ENCODE peak calls at places on chromosomes 5 and 9, in nine cellular contexts. U is HFFc6, S is testis, L is keratinocyte, Y is WTC11, T is GM20000, F is endodermal cell, Z is kidney, W is mucosa of descending colon. A is an unnamed sample.

GRCh38 chr9:19480345-19480744 is 71.5 kb downstream of the ACER2 start:
- DNase-seq in U (no peak), S (no peak), L (no peak), Y (no peak), T (no peak), F (peak; percentile 24), Z (no peak), W (no peak), A (no peak)

GRCh38 chr5:53552561-53552960 is 7.9 kb upstream of the NDUFS4 start:
- DNase-seq in U (no peak), S (no peak), L (no peak), Y (no peak), T (no peak), F (no peak), Z (no peak), W (no peak), A (no peak)

GRCh38 chr5:178711572-178711971 is 18.9 kb downstream of the ZNF354A start:
- DNase-seq in U (no peak), S (no peak), L (no peak), Y (no peak), T (no peak), F (no peak), Z (no peak), W (no peak), A (no peak)

GRCh38 chr9:15513335-15513734 is 2.6 kb upstream of the PSIP1 start:
- DNase-seq in U (peak; percentile 12), S (no peak), L (no peak), Y (peak; percentile 64), T (peak; percentile 34), F (peak; percentile 88), Z (no peak), W (no peak), A (no peak)

GRCh38 chr9:27310582-27310981 is 13.6 kb upstream of the EQTN start:
- DNase-seq in U (no peak), S (no peak), L (no peak), Y (no peak), T (no peak), F (no peak), Z (no peak), W (no peak), A (no peak)

GRCh38 chr5:73188764-73189521 is 15.9 kb downstream of the TMEM174 start:
- DNase-seq in U (peak; percentile 34), S (no peak), L (no peak), Y (no peak), T (no peak), F (peak; percentile 62), Z (no peak), W (no peak), A (no peak)

GRCh38 chr9:93663877-93664548 is 87.6 kb downstream of the PHF2 start:
- DNase-seq in U (no peak), S (no peak), L (no peak), Y (peak; percentile 7), T (no peak), F (no peak), Z (peak; percentile 66), W (peak; percentile 7), A (no peak)

GRCh38 chr9:118336167-118336951 is 632.2 kb downstream of the TLR4 start:
- DNase-seq in U (no peak), S (no peak), L (no peak), Y (no peak), T (no peak), F (no peak), Z (no peak), W (no peak), A (no peak)

GRCh38 chr5:132427285-132428146 is 58.0 kb downstream of the SLC22A5 start:
- DNase-seq in U (no peak), S (no peak), L (no peak), Y (no peak), T (peak; percentile 48), F (peak; percentile 77), Z (no peak), W (peak; percentile 75), A (no peak)

GRCh38 chr9:127021664-127022337 is 100.6 kb downstream of the ANGPTL2 start:
- DNase-seq in U (peak; percentile 90), S (peak; percentile 93), L (no peak), Y (no peak), T (no peak), F (no peak), Z (peak; percentile 91), W (peak; percentile 58), A (peak; percentile 96)

GRCh38 chr5:147689436-147689835 is 93.1 kb downstream of the JAKMIP2 start:
- DNase-seq in U (no peak), S (no peak), L (no peak), Y (no peak), T (no peak), F (no peak), Z (no peak), W (no peak), A (no peak)

GRCh38 chr5:94983861-94984535 is 300.9 kb downstream of the MCTP1 start:
- DNase-seq in U (peak; percentile 51), S (no peak), L (no peak), Y (no peak), T (no peak), F (no peak), Z (no peak), W (no peak), A (no peak)

GRCh38 chr5:150131461-150131860 is 24.2 kb downstream of the PDGFRB start:
- DNase-seq in U (peak; percentile 30), S (no peak), L (no peak), Y (no peak), T (no peak), F (no peak), Z (peak; percentile 18), W (no peak), A (no peak)

GRCh38 chr5:149177911-149178565 is 36.7 kb downstream of the ABLIM3 start:
- DNase-seq in U (no peak), S (no peak), L (no peak), Y (peak; percentile 20), T (no peak), F (peak; percentile 57), Z (no peak), W (no peak), A (no peak)

GRCh38 chr5:40502736-40503135 is 177.0 kb upstream of the PTGER4 start:
- DNase-seq in U (no peak), S (no peak), L (no peak), Y (no peak), T (no peak), F (no peak), Z (no peak), W (no peak), A (no peak)

DNA sequence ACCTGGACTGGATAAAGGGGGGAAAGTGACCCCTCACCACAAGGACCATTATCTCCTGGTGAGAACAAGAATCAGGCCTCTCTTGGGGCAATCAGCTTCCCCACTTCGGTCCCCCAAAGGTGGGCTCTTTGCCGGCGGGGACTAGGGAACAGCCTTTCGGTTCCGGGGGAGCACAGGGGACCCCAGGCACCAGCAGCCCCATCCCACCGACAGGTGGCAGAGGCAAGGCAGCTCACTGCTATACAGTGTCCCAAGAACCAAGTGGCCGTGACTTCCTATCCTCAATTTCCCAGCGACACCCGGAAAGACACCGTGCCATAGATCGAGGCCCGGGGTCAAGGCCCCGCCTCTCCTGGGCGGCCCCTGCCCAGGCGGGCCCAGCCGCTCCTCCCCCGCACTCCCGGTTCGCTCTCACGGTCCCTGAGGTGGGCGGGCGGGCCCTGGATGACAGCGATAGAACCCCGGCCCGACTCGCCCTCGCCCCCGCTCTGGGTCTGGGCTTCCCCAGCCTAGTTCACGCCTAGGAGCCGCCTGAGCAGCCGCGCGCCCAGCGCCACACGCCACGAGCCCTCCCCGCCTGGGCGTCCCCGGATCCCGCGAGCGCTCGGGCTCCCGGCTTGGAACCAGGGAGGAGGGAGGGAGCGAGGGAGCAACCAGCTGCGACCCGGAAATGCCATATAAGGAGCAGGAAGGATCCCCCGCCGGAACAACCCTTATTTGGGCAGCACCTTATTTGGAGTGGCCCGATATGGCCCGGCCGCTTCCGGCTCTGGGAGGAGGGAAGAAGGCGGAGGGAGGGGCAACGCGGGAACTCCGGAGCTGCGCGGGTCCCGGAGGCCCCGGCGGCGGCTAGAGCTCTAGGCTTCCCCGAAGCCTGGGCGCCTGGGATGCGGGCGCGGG is 641 bp upstream of the EGR1 start:
- DNase-seq in U (peak; percentile 99), S (peak; percentile 98), L (peak; percentile 79), Y (peak; percentile 97), T (peak; percentile 98), F (peak; percentile 99), Z (peak; percentile 99), W (peak; percentile 95), A (peak; percentile 96)
- TF ChIP-seq CTCF in U (peak; percentile 79), S (no peak), L (no peak), Y (peak; percentile 23), T (no peak), F (peak; percentile 35), Z (no peak), W (no peak), A (no peak)

GRCh38 chr5:140042551-140043507 is at the start of gene NRG2:
- DNase-seq in U (peak; percentile 36), S (peak; percentile 75), L (no peak), Y (peak; percentile 88), T (peak; percentile 82), F (peak; percentile 94), Z (peak; percentile 84), W (peak; percentile 64), A (peak; percentile 67)
- TF ChIP-seq CTCF in U (peak; percentile 72), S (peak; percentile 36), L (peak; percentile 52), Y (no peak), T (peak; percentile 50), F (peak; percentile 75), Z (peak; percentile 32), W (no peak), A (peak; percentile 65)

DNA sequence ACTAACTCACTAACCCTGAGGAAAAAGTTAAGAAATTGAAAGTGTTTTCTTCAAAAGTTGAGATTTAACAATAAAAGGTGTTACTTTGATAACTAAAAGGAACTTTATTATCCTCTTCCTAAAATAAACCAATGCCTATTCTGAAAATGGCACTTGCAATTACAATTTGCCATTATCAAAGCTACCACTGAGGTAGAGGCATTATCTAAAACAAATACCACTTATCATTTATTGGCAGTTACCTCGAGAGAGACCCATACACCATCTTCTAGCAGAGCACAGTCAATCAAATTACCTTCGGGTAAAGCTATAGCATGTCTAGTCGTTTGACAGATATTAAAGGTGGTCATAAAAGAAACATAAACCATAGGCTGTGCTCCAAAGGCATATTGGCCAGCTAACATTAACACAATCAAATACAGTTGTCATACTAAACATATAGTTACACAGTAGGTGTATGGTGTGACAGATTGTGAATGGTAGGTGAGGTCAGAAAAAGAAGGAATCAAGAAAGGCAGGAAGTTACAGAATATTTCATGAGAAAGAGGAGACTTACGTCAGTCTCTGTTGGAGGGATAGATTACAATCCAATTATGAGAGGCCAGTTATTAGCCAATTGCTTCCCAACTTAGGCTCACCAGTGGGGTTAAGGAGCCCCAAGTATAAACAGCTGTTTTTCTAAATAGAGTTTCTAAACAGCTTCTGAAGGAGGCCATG is 56.3 kb downstream of the VCAN start:
- DNase-seq in U (no peak), S (no peak), L (no peak), Y (no peak), T (no peak), F (no peak), Z (no peak), W (no peak), A (no peak)
- TF ChIP-seq CTCF in U (no peak), S (no peak), L (no peak), Y (no peak), T (no peak), F (no peak), Z (no peak), W (no peak), A (no peak)

DNA sequence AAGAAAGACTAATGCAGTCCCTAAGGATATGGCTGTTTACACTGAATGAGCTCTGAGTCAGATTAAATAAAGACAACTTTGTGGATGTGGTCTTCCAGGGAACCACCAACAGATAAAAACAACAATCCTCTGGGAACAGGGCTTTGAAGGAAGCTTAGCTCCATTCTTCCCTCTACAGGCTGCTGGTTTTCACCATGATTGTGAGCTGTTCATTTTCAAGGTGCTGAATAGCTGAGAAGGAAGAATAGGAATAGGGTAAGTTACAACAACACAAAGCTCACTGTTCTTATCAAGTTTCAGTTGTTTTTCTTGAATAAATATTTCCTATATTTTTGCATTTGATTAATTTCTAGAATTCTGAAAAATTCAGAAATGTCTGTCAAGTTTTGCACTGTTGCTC is 25.9 kb upstream of the PTAR1 start:
- DNase-seq in U (peak; percentile 62), S (no peak), L (no peak), Y (no peak), T (no peak), F (no peak), Z (no peak), W (no peak), A (no peak)
- TF ChIP-seq CTCF in U (peak; percentile 52), S (no peak), L (peak; percentile 18), Y (no peak), T (no peak), F (peak; percentile 54), Z (peak; percentile 14), W (no peak), A (no peak)